ENCODE peak calls at places on chromosome 14, in seven cellular contexts. J is effector memory CD4-positive, alpha-beta T cell; F is tibial nerve; P is adrenal gland; I is mammary epithelial cell; Z is adipocyte; X is CD8-positive, alpha-beta memory T cell. W is an unnamed sample. For H3K27me3, the result is how much of the 10 kb centered on the place peaks cover.

GRCh38 chr14:63478437-63478852 is 64.7 kb downstream of the PPP2R5E start:
- DNase-seq in J (no peak), F (no peak), P (no peak), I (no peak), Z (no peak), X (no peak), W (no peak)

GRCh38 chr14:95679995-95680735 is 6.1 kb upstream of the TCL1B start:
- DNase-seq in J (no peak), F (no peak), P (no peak), I (no peak), Z (no peak), X (no peak), W (no peak)

GRCh38 chr14:102778616-102779351 is 1.5 kb downstream of the TRAF3 start:
- DNase-seq in J (no peak), F (no peak), P (no peak), I (no peak), Z (peak), X (no peak), W (no peak)

GRCh38 chr14:31090872-31091764 is 64.9 kb upstream of the STRN3 start:
- DNase-seq in J (no peak), F (no peak), P (peak), I (peak), Z (peak), X (no peak), W (peak)

GRCh38 chr14:59140441-59140840 is 48.0 kb upstream of the DAAM1 start:
- DNase-seq in J (no peak), F (no peak), P (no peak), I (no peak), Z (no peak), X (no peak), W (no peak)

GRCh38 chr14:99566009-99566389 is 38.0 kb downstream of the CCDC85C start:
- DNase-seq in J (no peak), F (no peak), P (no peak), I (peak), Z (no peak), X (no peak), W (no peak)

GRCh38 chr14:68359862-68360552 is 432.9 kb downstream of the ZFP36L1 start:
- DNase-seq in J (no peak), F (peak), P (peak), I (no peak), Z (peak), X (no peak), W (no peak)

GRCh38 chr14:68043752-68044151 is 224.2 kb downstream of the RAD51B start:
- DNase-seq in J (no peak), F (no peak), P (no peak), I (no peak), Z (no peak), X (no peak), W (no peak)

GRCh38 chr14:91399868-91400640 is 17.6 kb downstream of the CCDC88C start:
- DNase-seq in J (peak), F (no peak), P (no peak), I (no peak), Z (no peak), X (peak), W (peak)

GRCh38 chr14:26199096-26199495 is 398.7 kb downstream of the NOVA1 start:
- DNase-seq in J (no peak), F (no peak), P (no peak), I (no peak), Z (no peak), X (no peak), W (no peak)

GRCh38 chr14:26204362-26204953 is 393.4 kb downstream of the NOVA1 start:
- DNase-seq in J (no peak), F (no peak), P (no peak), I (no peak), Z (no peak), X (no peak), W (no peak)

GRCh38 chr14:26200675-26201074 is 397.2 kb downstream of the NOVA1 start:
- DNase-seq in J (no peak), F (no peak), P (no peak), I (no peak), Z (no peak), X (no peak), W (no peak)

GRCh38 chr14:26194816-26195215 is 403.0 kb downstream of the NOVA1 start:
- DNase-seq in J (no peak), F (no peak), P (no peak), I (no peak), Z (no peak), X (no peak), W (no peak)

DNA sequence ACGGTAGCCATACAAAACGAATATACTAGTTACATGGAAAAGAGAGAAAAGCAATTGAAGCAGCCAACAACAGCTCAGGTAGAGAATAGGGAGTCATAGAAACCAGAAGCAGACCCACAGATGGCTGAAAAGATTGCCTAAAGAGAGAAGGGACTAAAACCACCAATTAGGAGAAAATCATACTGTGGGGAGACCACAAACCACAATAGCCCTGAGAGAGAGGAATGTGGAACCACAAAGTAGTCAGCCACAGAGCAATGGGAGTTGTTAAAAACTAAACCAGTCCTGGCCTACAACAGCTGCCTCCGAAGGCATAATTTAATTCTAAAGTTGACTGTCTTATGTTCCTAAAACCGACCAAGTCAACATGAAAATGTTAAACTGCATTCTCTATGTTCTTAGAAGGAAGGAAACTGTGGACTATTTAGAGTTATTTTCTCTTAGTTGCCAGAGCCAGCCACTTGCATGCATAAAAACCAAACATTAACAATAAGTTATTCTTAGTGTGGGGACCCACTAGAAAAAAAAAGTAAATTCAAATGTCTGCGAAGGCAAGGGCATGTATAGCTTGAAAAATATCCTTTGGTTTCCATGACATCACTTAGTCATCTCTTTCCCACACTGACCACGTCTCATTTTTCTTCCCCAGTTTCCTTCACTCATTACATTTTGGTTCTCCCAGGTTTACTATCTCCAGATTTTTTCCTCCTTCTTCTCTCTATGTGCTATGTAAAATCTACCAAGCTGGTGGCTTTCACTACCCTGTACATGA is 398.0 kb downstream of the NOVA1 start:
- DNase-seq in J (no peak), F (no peak), P (no peak), I (no peak), Z (no peak), X (no peak), W (peak)
- H3K27me3 ChIP-seq in J (under half), F (under half), P (under half), I (under half), Z (under half), X (under half), W (under half)

GRCh38 chr14:37018571-37019240 is 153.7 kb downstream of the SLC25A21 start:
- DNase-seq in J (no peak), F (no peak), P (no peak), I (no peak), Z (no peak), X (no peak), W (no peak)

GRCh38 chr14:37021406-37021805 is 151.0 kb downstream of the SLC25A21 start:
- DNase-seq in J (no peak), F (no peak), P (no peak), I (no peak), Z (no peak), X (no peak), W (no peak)

GRCh38 chr14:37024166-37024565 is 148.2 kb downstream of the SLC25A21 start:
- DNase-seq in J (no peak), F (no peak), P (no peak), I (no peak), Z (no peak), X (no peak), W (no peak)

DNA sequence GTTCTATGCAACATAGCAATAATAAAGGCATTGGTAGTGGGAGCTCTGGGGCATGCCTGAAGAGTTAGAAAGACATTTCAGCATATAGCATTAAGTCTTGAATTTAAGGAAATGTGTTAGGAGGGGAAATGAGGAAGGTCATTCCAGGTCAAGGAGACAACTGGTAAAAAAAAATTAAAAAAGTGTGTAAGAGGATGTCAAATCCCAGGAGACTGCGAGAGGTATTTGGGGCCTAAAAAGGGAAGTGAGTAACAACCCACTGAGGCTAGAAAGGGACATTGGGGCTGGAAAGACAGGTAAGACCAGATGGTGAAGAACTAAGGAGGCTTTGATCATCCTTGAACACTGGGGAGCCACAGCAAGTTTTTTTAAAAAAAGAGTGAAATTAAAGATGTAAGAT is 152.9 kb downstream of the SLC25A21 start:
- DNase-seq in J (no peak), F (no peak), P (no peak), I (no peak), Z (no peak), X (no peak), W (peak)
- H3K27me3 ChIP-seq in J (under half), F (under half), P (under half), I (under half), Z (under half), X (under half), W (under half)

GRCh38 chr14:36451346-36452065 is 68.5 kb downstream of the NKX2-1 start:
- DNase-seq in J (no peak), F (no peak), P (no peak), I (no peak), Z (no peak), X (no peak), W (no peak)
- H3K27me3 ChIP-seq in J (under half), F (under half), P (under half), I (under half), Z (under half), X (under half), W (under half)

GRCh38 chr14:89624500-89625156 is 207.6 kb upstream of the FOXN3 start:
- DNase-seq in J (no peak), F (no peak), P (no peak), I (no peak), Z (no peak), X (no peak), W (no peak)

GRCh38 chr14:89629383-89629782 is 212.3 kb upstream of the FOXN3 start:
- DNase-seq in J (no peak), F (no peak), P (no peak), I (no peak), Z (no peak), X (no peak), W (no peak)

GRCh38 chr14:89625208-89625987 is 208.4 kb upstream of the FOXN3 start:
- DNase-seq in J (no peak), F (no peak), P (peak), I (no peak), Z (no peak), X (no peak), W (no peak)

GRCh38 chr14:89628521-89628920 is 211.5 kb upstream of the FOXN3 start:
- DNase-seq in J (no peak), F (no peak), P (no peak), I (no peak), Z (no peak), X (no peak), W (no peak)

GRCh38 chr14:89625988-89626806 is 209.2 kb upstream of the FOXN3 start:
- DNase-seq in J (no peak), F (no peak), P (no peak), I (no peak), Z (no peak), X (no peak), W (peak)
- H3K27me3 ChIP-seq in J (under half), F (under half), P (under half), I (under half), Z (under half), X (under half), W (under half)

DNA sequence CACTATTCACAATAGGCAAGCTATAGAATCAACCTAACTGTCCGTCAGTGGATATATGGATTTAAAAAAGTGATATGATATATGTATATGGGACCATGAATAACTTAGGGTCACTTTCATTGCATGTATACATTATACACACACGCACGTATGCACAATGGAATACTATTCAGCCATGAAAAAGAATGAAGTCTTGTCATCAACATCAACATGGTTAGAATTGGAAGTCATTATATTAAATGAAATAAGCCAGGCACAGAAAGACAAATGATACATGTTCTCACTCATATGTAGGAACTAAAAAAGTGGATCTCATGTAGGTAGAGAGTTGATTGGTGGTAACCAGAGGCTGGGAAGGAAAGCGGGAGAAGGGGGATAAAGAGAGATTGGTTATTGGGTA is 234.3 kb downstream of the VRK1 start:
- DNase-seq in J (no peak), F (no peak), P (no peak), I (no peak), Z (no peak), X (no peak), W (no peak)
- H3K27me3 ChIP-seq in J (under half), F (under half), P (under half), I (under half), Z (under half), X (under half), W (under half)

GRCh38 chr14:64861916-64862315 is 17.8 kb downstream of the SPTB start:
- DNase-seq in J (no peak), F (no peak), P (no peak), I (no peak), Z (no peak), X (no peak), W (no peak)

GRCh38 chr14:64860039-64860438 is 19.7 kb downstream of the SPTB start:
- DNase-seq in J (no peak), F (no peak), P (no peak), I (no peak), Z (no peak), X (no peak), W (no peak)

GRCh38 chr14:64867182-64867581 is 12.5 kb downstream of the SPTB start:
- DNase-seq in J (no peak), F (no peak), P (no peak), I (no peak), Z (no peak), X (no peak), W (no peak)

GRCh38 chr14:64865992-64866391 is 13.7 kb downstream of the SPTB start:
- DNase-seq in J (no peak), F (no peak), P (no peak), I (no peak), Z (no peak), X (no peak), W (no peak)

DNA sequence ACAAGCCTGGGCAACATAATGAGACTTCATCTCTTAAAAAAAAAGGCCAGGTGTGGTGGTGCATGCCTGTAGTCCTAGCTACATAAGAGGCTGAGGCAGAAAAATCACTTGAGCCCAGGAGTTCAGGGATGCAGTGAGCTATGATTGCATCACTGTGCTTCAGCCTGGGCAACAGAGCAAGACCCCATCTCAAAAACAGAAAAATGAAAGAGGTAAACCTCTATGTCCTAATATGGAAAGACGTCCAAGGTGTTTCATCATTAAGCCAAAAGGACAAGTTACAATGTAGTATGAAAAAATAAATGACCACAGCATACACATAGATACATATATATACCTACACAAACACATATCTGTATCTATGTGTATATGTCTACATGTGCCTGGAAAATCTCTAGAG is 15.4 kb downstream of the SPTB start:
- DNase-seq in J (no peak), F (no peak), P (no peak), I (no peak), Z (no peak), X (no peak), W (no peak)
- H3K27me3 ChIP-seq in J (under half), F (under half), P (under half), I (under half), Z (half or more), X (under half), W (under half)

GRCh38 chr14:62118461-62118860 is 356.2 kb downstream of the SNAPC1 start:
- DNase-seq in J (no peak), F (no peak), P (no peak), I (no peak), Z (no peak), X (no peak), W (no peak)
- H3K27me3 ChIP-seq in J (under half), F (under half), P (under half), I (under half), Z (half or more), X (under half), W (under half)

GRCh38 chr14:104137297-104138097 is 890 bp upstream of the KIF26A start:
- DNase-seq in J (no peak), F (peak), P (peak), I (no peak), Z (peak), X (peak), W (peak)

GRCh38 chr14:104140213-104140462 is 1.8 kb downstream of the KIF26A start:
- DNase-seq in J (no peak), F (no peak), P (peak), I (no peak), Z (no peak), X (no peak), W (no peak)

GRCh38 chr14:104139460-104140212 is 1.2 kb downstream of the KIF26A start:
- DNase-seq in J (no peak), F (no peak), P (peak), I (no peak), Z (no peak), X (no peak), W (no peak)

GRCh38 chr14:104138098-104138890 is at the start of gene KIF26A:
- DNase-seq in J (no peak), F (no peak), P (peak), I (no peak), Z (peak), X (no peak), W (no peak)

GRCh38 chr14:104138891-104139459 is 588 bp downstream of the KIF26A start:
- DNase-seq in J (no peak), F (no peak), P (peak), I (no peak), Z (no peak), X (no peak), W (no peak)
- H3K27me3 ChIP-seq in J (under half), F (under half), P (under half), I (under half), Z (under half), X (under half), W (half or more)

GRCh38 chr14:56813143-56813551 is 2.9 kb upstream of the OTX2 start:
- DNase-seq in J (no peak), F (no peak), P (no peak), I (no peak), Z (no peak), X (no peak), W (no peak)

GRCh38 chr14:56814468-56815074 is 4.3 kb upstream of the OTX2 start:
- DNase-seq in J (no peak), F (no peak), P (no peak), I (no peak), Z (no peak), X (no peak), W (no peak)

GRCh38 chr14:56817396-56817921 is 7.2 kb upstream of the OTX2 start:
- DNase-seq in J (no peak), F (no peak), P (no peak), I (no peak), Z (no peak), X (no peak), W (no peak)

GRCh38 chr14:56816575-56817391 is 6.5 kb upstream of the OTX2 start:
- DNase-seq in J (no peak), F (no peak), P (no peak), I (peak), Z (no peak), X (no peak), W (no peak)

DNA sequence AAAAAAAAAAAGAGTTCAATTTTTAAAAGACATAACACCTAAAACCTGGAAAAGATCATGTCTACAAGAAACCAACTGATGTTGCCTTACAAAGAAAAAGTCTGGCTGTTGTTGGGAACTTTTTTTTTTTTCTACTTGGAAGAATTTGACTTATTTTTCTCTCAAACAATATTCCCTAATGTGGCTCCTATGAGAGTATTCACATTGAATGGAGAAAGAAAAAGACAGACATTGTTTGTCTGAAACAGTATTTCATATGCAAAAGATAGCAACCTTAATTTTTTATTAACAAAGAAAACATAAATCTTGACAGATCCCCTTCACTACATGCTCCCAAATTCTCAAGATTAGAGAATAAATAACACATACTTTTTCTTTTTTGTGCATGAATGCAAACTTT is 5.0 kb upstream of the OTX2 start:
- DNase-seq in J (no peak), F (no peak), P (no peak), I (no peak), Z (no peak), X (no peak), W (no peak)
- H3K27me3 ChIP-seq in J (under half), F (under half), P (half or more), I (half or more), Z (half or more), X (under half), W (half or more)

GRCh38 chr14:101559624-101560533 is 1.4 kb upstream of the DIO3 start:
- DNase-seq in J (no peak), F (no peak), P (peak), I (no peak), Z (peak), X (no peak), W (no peak)
- H3K27me3 ChIP-seq in J (under half), F (under half), P (half or more), I (under half), Z (half or more), X (under half), W (half or more)

W was measured in HL-60.